ENCODE peak calls at places on chromosomes 7 and 10, in five cellular contexts. W is K562, P is A549, B is HepG2, R is endothelial cell of umbilical vein. O is an unnamed sample.

GRCh38 chr7:76206633-76207032 is 4.9 kb downstream of the SRRM3 start:
- DNase-seq in W (no peak), P (no peak), B (no peak), R (no peak), O (no peak)

GRCh38 chr10:5940807-5941218 is 36.5 kb downstream of the IL15RA start:
- DNase-seq in W (peak), P (no peak), B (no peak), R (no peak), O (no peak)

GRCh38 chr7:102469351-102469971 is 4.7 kb downstream of the LRWD1 start:
- DNase-seq in W (no peak), P (no peak), B (no peak), R (no peak), O (no peak)

GRCh38 chr7:5636914-5637313 is 144.5 kb downstream of the RNF216 start:
- DNase-seq in W (peak), P (peak), B (no peak), R (peak), O (peak)

GRCh38 chr10:61217851-61218565 is 235.2 kb downstream of the TMEM26 start:
- DNase-seq in W (no peak), P (no peak), B (no peak), R (no peak), O (no peak)

GRCh38 chr7:135843214-135843613 is 94.6 kb upstream of the FAM180A start:
- DNase-seq in W (no peak), P (no peak), B (no peak), R (no peak), O (peak)

GRCh38 chr7:79132844-79133451 is 320.5 kb downstream of the MAGI2 start:
- DNase-seq in W (no peak), P (no peak), B (peak), R (no peak), O (no peak)

GRCh38 chr10:18224626-18225445 is 84.6 kb downstream of the CACNB2 start:
- DNase-seq in W (no peak), P (no peak), B (no peak), R (no peak), O (no peak)

GRCh38 chr10:16717617-16718395 is 99.4 kb downstream of the RSU1 start:
- DNase-seq in W (no peak), P (no peak), B (no peak), R (no peak), O (no peak)

GRCh38 chr10:109126016-109126415 is 797.3 kb downstream of the XPNPEP1 start:
- DNase-seq in W (no peak), P (no peak), B (no peak), R (no peak), O (no peak)

GRCh38 chr10:3782456-3783312 is 2.3 kb downstream of the KLF6 start:
- DNase-seq in W (peak), P (no peak), B (peak), R (peak), O (peak)

GRCh38 chr10:117545141-117546019 is 2.8 kb downstream of the EMX2 start:
- DNase-seq in W (no peak), P (no peak), B (no peak), R (no peak), O (no peak)

GRCh38 chr10:117547301-117548153 is 5.0 kb downstream of the EMX2 start:
- DNase-seq in W (no peak), P (no peak), B (no peak), R (no peak), O (no peak)

GRCh38 chr10:117548191-117548668 is 5.7 kb downstream of the EMX2 start:
- DNase-seq in W (no peak), P (no peak), B (no peak), R (no peak), O (no peak)

GRCh38 chr10:117546020-117546629 is 3.6 kb downstream of the EMX2 start:
- DNase-seq in W (no peak), P (no peak), B (no peak), R (no peak), O (no peak)

GRCh38 chr10:117546630-117547300 is 4.2 kb downstream of the EMX2 start:
- DNase-seq in W (no peak), P (no peak), B (no peak), R (no peak), O (no peak)
- H3K4me3 ChIP-seq in W (no peak), P (no peak), B (no peak), R (no peak), O (no peak)

DNA sequence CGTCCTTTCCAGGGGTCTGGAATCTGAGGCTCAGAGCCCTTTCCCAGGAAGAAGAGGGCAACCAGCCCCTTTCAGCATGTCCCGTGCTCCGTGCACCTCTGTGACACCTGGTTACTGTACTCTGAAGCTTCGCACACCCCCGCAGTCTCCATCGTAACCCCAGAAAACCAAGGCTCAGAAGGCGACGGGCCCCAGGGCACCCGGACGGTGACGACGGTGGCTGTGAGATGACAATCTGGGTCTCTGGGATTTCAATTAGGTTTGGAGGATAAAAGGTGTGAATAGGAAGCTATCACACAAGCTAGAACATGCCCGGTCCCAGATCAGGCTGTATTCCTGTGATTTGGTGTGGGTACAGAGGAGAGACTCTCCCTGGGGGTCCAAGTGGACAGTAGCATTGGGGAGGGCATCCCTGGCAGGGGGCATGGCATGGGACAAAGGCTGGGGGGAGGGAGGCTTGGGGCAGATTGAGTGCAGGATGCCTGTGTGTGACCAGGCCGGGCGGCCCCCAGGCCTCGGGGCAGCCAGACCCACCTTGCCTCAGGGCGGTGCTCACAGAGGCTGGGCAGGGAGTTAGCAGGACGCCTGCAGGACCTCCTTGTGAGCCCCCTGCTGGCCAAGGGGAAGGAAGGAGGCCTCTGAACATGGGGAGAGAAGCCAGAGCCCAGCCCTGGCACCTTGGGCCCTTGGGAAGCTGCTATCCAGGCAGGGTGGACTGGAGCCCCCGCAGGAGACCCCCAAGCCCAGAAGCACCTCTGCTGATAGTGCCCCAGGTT is 23.4 kb upstream of the PSMG3 start:
- DNase-seq in W (peak), P (peak), B (peak), R (no peak), O (peak)
- TF ChIP-seq CTCF in W (peak), P (peak), B (peak), R (peak), O (peak)

DNA sequence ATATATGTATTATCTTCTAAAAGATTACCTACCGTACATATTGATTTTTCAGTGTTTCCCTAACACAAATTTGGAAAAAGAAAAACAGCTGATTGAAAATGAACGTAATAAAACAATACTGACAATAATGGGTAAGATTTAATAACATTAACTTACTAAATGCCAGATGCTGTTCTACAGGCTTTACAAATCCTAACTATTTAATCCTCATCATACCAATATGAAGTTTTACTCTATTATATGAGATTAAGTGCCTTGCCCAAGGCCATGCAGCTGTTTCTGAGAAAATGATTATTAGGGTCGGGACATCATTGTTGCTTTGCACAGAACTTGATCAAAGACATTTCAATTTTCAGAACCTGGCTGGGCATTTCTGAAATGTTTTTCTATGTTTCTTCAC is 104.6 kb downstream of the HGF start:
- DNase-seq in W (no peak), P (no peak), B (no peak), R (no peak), O (no peak)
- TF ChIP-seq MYC in W (no peak), P (no peak), B (no peak), R (no peak), O (no peak)

GRCh38 chr7:47452295-47452694 is 129.6 kb downstream of the TNS3 start:
- DNase-seq in W (no peak), P (no peak), B (no peak), R (no peak), O (no peak)
- H3K4me3 ChIP-seq in W (no peak), P (no peak), B (no peak), R (peak), O (no peak)

DNA sequence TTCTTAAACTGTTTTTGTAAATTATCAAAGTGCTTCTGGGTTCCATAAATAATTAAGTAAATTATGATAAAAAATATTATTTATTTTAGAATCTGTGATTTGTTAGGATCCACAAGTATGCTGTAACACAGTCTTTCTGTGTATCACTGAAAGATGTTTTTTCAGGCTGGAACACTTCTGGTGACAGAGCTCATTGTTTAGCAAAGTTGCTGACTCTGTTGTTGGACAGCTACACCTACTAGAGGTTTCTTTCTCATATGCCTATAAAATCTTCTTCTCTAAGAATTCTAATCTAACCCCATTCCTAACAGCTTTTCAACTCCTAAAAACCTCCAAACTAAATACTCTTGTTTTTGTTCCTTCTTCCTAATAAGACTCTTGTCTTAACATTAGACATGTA is 176.8 kb downstream of the THSD7A start:
- DNase-seq in W (no peak), P (no peak), B (no peak), R (peak), O (no peak)
- TF ChIP-seq CTCF in W (no peak), P (no peak), B (no peak), R (no peak), O (no peak)

GRCh38 chr7:36161996-36162395 is 8.9 kb downstream of the EEPD1 start:
- DNase-seq in W (no peak), P (no peak), B (no peak), R (no peak), O (peak)
- TF ChIP-seq MYC in W (no peak), P (no peak), B (no peak), R (no peak), O (no peak)

GRCh38 chr10:21314234-21314633 is 211.2 kb downstream of the SKIDA1 start:
- DNase-seq in W (no peak), P (no peak), B (peak), R (no peak), O (no peak)
- H3K4me3 ChIP-seq in W (no peak), P (no peak), B (no peak), R (no peak), O (no peak)

DNA sequence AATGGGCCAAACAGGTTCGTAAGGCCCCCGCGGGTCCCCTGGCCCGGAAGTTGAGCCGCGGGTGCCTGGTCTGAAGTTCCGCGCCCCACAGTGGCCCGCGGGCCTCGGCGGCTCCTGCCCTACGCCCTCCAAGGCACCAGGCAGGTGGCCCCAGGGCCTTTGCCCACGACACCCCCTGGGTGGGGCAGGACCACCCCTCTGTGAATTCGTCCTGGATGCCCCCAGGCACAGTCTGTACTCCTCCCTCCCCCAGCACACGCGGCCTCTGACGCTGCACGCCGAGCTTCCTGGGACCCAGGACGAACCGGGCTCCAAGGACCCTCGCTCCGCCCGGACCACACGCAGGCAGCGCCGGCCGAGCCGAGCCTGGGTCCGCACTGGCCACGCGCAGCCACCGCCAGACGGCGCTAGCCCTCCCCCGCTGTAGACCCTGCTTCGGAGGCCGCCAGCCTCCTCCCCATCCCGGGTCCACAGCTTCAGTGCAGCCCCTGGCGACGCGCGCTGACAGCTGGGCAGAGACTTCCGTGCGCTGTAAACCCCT is 810 bp upstream of the TCERG1L start:
- DNase-seq in W (no peak), P (no peak), B (no peak), R (no peak), O (no peak)
- TF ChIP-seq CTCF in W (no peak), P (no peak), B (no peak), R (peak), O (no peak)

DNA sequence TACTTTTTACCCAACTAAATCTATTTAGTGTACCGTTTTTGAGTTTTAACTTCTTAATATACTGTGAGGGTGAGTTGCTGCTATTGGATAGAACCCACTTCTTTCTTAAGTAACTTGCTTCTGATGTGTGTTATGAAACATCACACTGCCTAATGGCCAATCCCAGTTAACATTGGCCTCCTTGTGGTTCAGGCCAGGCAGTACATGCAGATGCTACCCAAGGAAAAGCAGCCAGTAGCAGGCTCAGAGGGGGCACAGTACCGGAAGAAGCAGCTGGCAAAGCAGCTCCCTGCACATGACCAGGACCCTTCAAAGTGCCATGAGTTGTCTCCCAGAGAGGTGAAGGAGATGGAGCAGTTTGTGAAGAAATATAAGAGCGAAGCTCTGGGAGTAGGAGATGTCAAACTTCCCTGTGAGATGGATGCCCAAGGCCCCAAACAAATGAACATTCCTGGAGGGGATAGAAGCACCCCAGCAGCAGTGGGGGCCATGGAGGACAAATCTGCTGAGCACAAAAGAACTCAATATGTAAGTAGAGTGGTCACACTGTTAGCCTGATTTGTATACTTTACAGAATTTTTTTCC is 39.7 kb downstream of the TES start:
- DNase-seq in W (peak), P (peak), B (peak), R (peak), O (peak)
- TF ChIP-seq MYC in W (no peak), P (no peak), B (no peak), R (no peak), O (no peak)

O was measured in NB4.